ENCODE peak calls at places on chromosomes 4 and X, in nine cellular contexts. X is progenitor cell of endocrine pancreas; P is activated T-helper 1 cell treated with anti-CD3 and anti-CD28 coated beads, Interleukin-2, amount 50 U/mL, for 16 hours; J is activated CD4-positive, alpha-beta T cell treated with anti-CD3 and anti-CD28 coated beads for 24 hours; E is caudate nucleus; F is CD8-positive, alpha-beta memory T cell; S is NB4; G is Right ventricle myocardium inferior; W is AG09319. L is an unnamed sample.

GRCh38 chr4:73776363-73776762 is 36.0 kb downstream of the CXCL8 start:
- DNase-seq in X (no peak), P (no peak), J (no peak), E (no peak), F (no peak), S (peak; percentile 8), G (no peak), W (peak; percentile 53), L (peak; percentile 34)

GRCh38 chrX:36087366-36087765 is 167.8 kb downstream of the CFAP47 start:
- DNase-seq in X (no peak), P (no peak), J (no peak), E (no peak), F (no peak), S (no peak), G (no peak), W (no peak), L (no peak)

GRCh38 chr4:117093581-117093980 is 8.2 kb upstream of the TRAM1L1 start:
- DNase-seq in X (no peak), P (no peak), J (no peak), E (no peak), F (no peak), S (no peak), G (no peak), W (no peak), L (no peak)

GRCh38 chr4:160180206-160180605 is 1077.3 kb downstream of the RAPGEF2 start:
- DNase-seq in X (no peak), P (no peak), J (no peak), E (no peak), F (no peak), S (no peak), G (no peak), W (no peak), L (peak; percentile 57)

GRCh38 chrX:50536955-50537354 is 66.3 kb upstream of the DGKK start:
- DNase-seq in X (no peak), P (no peak), J (no peak), E (no peak), F (no peak), S (peak; percentile 29), G (no peak), W (no peak), L (no peak)

GRCh38 chr4:53942712-53943111 is 121.7 kb downstream of the CHIC2 start:
- DNase-seq in X (no peak), P (no peak), J (no peak), E (no peak), F (no peak), S (no peak), G (no peak), W (no peak), L (no peak)

GRCh38 chrX:18674788-18675735 is 3.2 kb upstream of the RS1 start:
- DNase-seq in X (peak; percentile 63), P (peak; percentile 48), J (peak; percentile 44), E (peak; percentile 53), F (peak; percentile 85), S (peak; percentile 74), G (peak; percentile 87), W (peak; percentile 35), L (peak; percentile 56)

GRCh38 chrX:132614297-132614696 is 125.5 kb upstream of the MBNL3 start:
- DNase-seq in X (no peak), P (no peak), J (no peak), E (no peak), F (no peak), S (peak; percentile 17), G (no peak), W (no peak), L (peak; percentile 24)

GRCh38 chr4:184313058-184313709 is 95.5 kb upstream of the ENPP6 start:
- DNase-seq in X (no peak), P (no peak), J (no peak), E (no peak), F (no peak), S (no peak), G (no peak), W (no peak), L (no peak)

GRCh38 chr4:131551306-131551705 is 1597.8 kb upstream of the PCDH10 start:
- DNase-seq in X (no peak), P (no peak), J (no peak), E (no peak), F (no peak), S (no peak), G (no peak), W (no peak), L (no peak)

GRCh38 chrX:41922694-41923171 is 621 bp downstream of the CASK start:
- DNase-seq in X (peak; percentile 15), P (no peak), J (no peak), E (peak; percentile 6), F (no peak), S (peak; percentile 1), G (peak; percentile 66), W (no peak), L (peak; percentile 6)

GRCh38 chr4:128835498-128836222 is 26.2 kb downstream of the JADE1 start:
- DNase-seq in X (no peak), P (no peak), J (no peak), E (no peak), F (no peak), S (no peak), G (peak; percentile 91), W (no peak), L (no peak)

GRCh38 chr4:52788806-52789205 is 37.6 kb upstream of the ERVMER34-1 start:
- DNase-seq in X (no peak), P (no peak), J (no peak), E (no peak), F (no peak), S (no peak), G (no peak), W (no peak), L (peak; percentile 2)

GRCh38 chr4:2800691-2801596 is 8.1 kb downstream of the SH3BP2 start:
- DNase-seq in X (no peak), P (no peak), J (no peak), E (peak; percentile 82), F (no peak), S (peak; percentile 96), G (peak; percentile 95), W (no peak), L (no peak)

GRCh38 chr4:7911044-7911578 is 28.6 kb downstream of the AFAP1 start:
- DNase-seq in X (no peak), P (no peak), J (no peak), E (no peak), F (no peak), S (no peak), G (no peak), W (peak; percentile 76), L (peak; percentile 75)

GRCh38 chr4:73917081-73917501 is 47.9 kb downstream of the CXCL1 start:
- DNase-seq in X (no peak), P (no peak), J (no peak), E (no peak), F (no peak), S (peak; percentile 18), G (no peak), W (peak; percentile 88), L (peak; percentile 91)

GRCh38 chrX:17654116-17654515 is 83.2 kb upstream of the SCML1 start:
- DNase-seq in X (no peak), P (no peak), J (peak; percentile 23), E (no peak), F (peak; percentile 17), S (no peak), G (no peak), W (no peak), L (no peak)

GRCh38 chr4:15457401-15458201 is 12.1 kb upstream of the CC2D2A start:
- DNase-seq in X (no peak), P (no peak), J (no peak), E (no peak), F (peak; percentile 49), S (peak; percentile 78), G (no peak), W (no peak), L (peak; percentile 64)

GRCh38 chr4:114599231-114600065 is 841 bp downstream of the UGT8 start:
- DNase-seq in X (no peak), P (no peak), J (no peak), E (peak; percentile 31), F (no peak), S (no peak), G (no peak), W (no peak), L (no peak)

GRCh38 chrX:47143894-47144625 is 442 bp downstream of the NDUFB11 start:
- DNase-seq in X (no peak), P (no peak), J (no peak), E (peak; percentile 76), F (no peak), S (no peak), G (no peak), W (no peak), L (peak; percentile 41)

GRCh38 chrX:57178605-57179004 is 41.4 kb upstream of the SPIN2A start:
- DNase-seq in X (no peak), P (no peak), J (no peak), E (no peak), F (no peak), S (no peak), G (no peak), W (no peak), L (no peak)

GRCh38 chr4:30721353-30722091 is 1.4 kb downstream of the PCDH7 start:
- DNase-seq in X (peak; percentile 61), P (no peak), J (no peak), E (peak; percentile 53), F (no peak), S (no peak), G (peak; percentile 71), W (no peak), L (peak; percentile 64)

GRCh38 chr4:179867300-179867878 is 2375.8 kb upstream of the TENM3 start:
- DNase-seq in X (peak; percentile 32), P (no peak), J (peak; percentile 7), E (no peak), F (peak; percentile 23), S (peak; percentile 47), G (no peak), W (no peak), L (peak; percentile 71)

GRCh38 chr4:164701665-164702064 is 52.3 kb upstream of the SMIM31 start:
- DNase-seq in X (no peak), P (no peak), J (no peak), E (no peak), F (no peak), S (no peak), G (no peak), W (no peak), L (no peak)

GRCh38 chrX:94515009-94515408 is 841.0 kb downstream of the FAM133A start:
- DNase-seq in X (no peak), P (no peak), J (no peak), E (no peak), F (no peak), S (no peak), G (no peak), W (no peak), L (no peak)